ENCODE peak calls at places on chromosome 1, in six cellular contexts. T is cardiac muscle cell; O is left ventricle myocardium inferior; Q is CD4-positive, alpha-beta T cell; B is fibroblast of lung; J is dorsolateral prefrontal cortex. V is an unnamed sample.

GRCh38 chr1:33332357-33332789 is 11.5 kb upstream of the A3GALT2 start:
- DNase-seq in T (peak; percentile 87), O (no peak), Q (no peak), B (peak; percentile 77), J (peak; percentile 15), V (peak; percentile 69)

GRCh38 chr1:53330819-53331218 is 2.9 kb upstream of the LRP8 start:
- DNase-seq in T (no peak), O (no peak), Q (no peak), B (no peak), J (peak; percentile 33), V (no peak)

GRCh38 chr1:77978969-77979838 is at the start of gene FUBP1:
- DNase-seq in T (peak; percentile 99), O (peak; percentile 91), Q (peak; percentile 92), B (peak; percentile 97), J (peak; percentile 94), V (peak; percentile 99)

GRCh38 chr1:159938221-159938852 is 7.1 kb downstream of the IGSF9 start:
- DNase-seq in T (no peak), O (no peak), Q (no peak), B (no peak), J (no peak), V (no peak)

GRCh38 chr1:186175588-186175987 is 199.5 kb downstream of the TPR start:
- DNase-seq in T (peak; percentile 68), O (no peak), Q (no peak), B (no peak), J (no peak), V (no peak)

GRCh38 chr1:110425611-110426152 is 18.2 kb upstream of the LAMTOR5 start:
- DNase-seq in T (no peak), O (peak; percentile 55), Q (no peak), B (peak; percentile 10), J (no peak), V (no peak)

GRCh38 chr1:34361781-34362357 is 185.2 kb downstream of the C1orf94 start:
- DNase-seq in T (no peak), O (no peak), Q (no peak), B (no peak), J (no peak), V (no peak)

GRCh38 chr1:20792177-20792576 is 5.1 kb upstream of the HP1BP3 start:
- DNase-seq in T (peak; percentile 95), O (no peak), Q (no peak), B (peak; percentile 93), J (no peak), V (peak; percentile 93)

GRCh38 chr1:12549106-12549459 is 68.9 kb downstream of the DHRS3 start:
- DNase-seq in T (no peak), O (peak; percentile 58), Q (no peak), B (no peak), J (peak; percentile 33), V (peak; percentile 57)

GRCh38 chr1:177310326-177310725 is 139.6 kb downstream of the BRINP2 start:
- DNase-seq in T (no peak), O (no peak), Q (no peak), B (peak; percentile 9), J (no peak), V (no peak)

GRCh38 chr1:185139231-185139630 is 17.5 kb downstream of the TRMT1L start:
- DNase-seq in T (no peak), O (no peak), Q (no peak), B (no peak), J (no peak), V (no peak)

GRCh38 chr1:218351617-218352438 is 6.7 kb downstream of the TGFB2 start:
- DNase-seq in T (peak; percentile 90), O (no peak), Q (no peak), B (peak; percentile 86), J (no peak), V (peak; percentile 54)

GRCh38 chr1:229819091-229819490 is 193.0 kb downstream of the URB2 start:
- DNase-seq in T (no peak), O (no peak), Q (no peak), B (no peak), J (no peak), V (peak; percentile 2)

GRCh38 chr1:24910751-24911650 is 19.1 kb downstream of the RUNX3 start:
- DNase-seq in T (peak; percentile 14), O (no peak), Q (peak; percentile 65), B (peak; percentile 75), J (no peak), V (peak; percentile 55)

GRCh38 chr1:159307338-159307737 is 5.2 kb downstream of the FCER1A start:
- DNase-seq in T (no peak), O (no peak), Q (no peak), B (no peak), J (no peak), V (no peak)

GRCh38 chr1:46643368-46643775 is 24.8 kb downstream of the ATPAF1 start:
- DNase-seq in T (peak; percentile 82), O (no peak), Q (no peak), B (peak; percentile 92), J (no peak), V (peak; percentile 84)

GRCh38 chr1:54606096-54606989 is 17.0 kb downstream of the FAM151A start:
- DNase-seq in T (no peak), O (no peak), Q (no peak), B (no peak), J (no peak), V (no peak)

GRCh38 chr1:200670215-200671118 is 760 bp upstream of the DDX59 start:
- DNase-seq in T (peak; percentile 82), O (no peak), Q (no peak), B (peak; percentile 73), J (peak; percentile 48), V (peak; percentile 79)

GRCh38 chr1:11592752-11593151 is 61.5 kb downstream of the FBXO2 start:
- DNase-seq in T (no peak), O (no peak), Q (no peak), B (no peak), J (no peak), V (no peak)

GRCh38 chr1:169060906-169061683 is 45.4 kb upstream of the ATP1B1 start:
- DNase-seq in T (no peak), O (no peak), Q (no peak), B (peak; percentile 13), J (no peak), V (no peak)

GRCh38 chr1:6260433-6260934 is 414 bp downstream of the GPR153 start:
- DNase-seq in T (no peak), O (peak; percentile 41), Q (no peak), B (no peak), J (no peak), V (no peak)

GRCh38 chr1:99347041-99347684 is 82.9 kb downstream of the PLPPR4 start:
- DNase-seq in T (no peak), O (no peak), Q (no peak), B (no peak), J (no peak), V (no peak)

GRCh38 chr1:100219879-100220278 is 29.8 kb downstream of the DBT start:
- DNase-seq in T (peak; percentile 25), O (no peak), Q (no peak), B (no peak), J (no peak), V (no peak)

GRCh38 chr1:5910276-5910620 is 82.0 kb downstream of the NPHP4 start:
- DNase-seq in T (no peak), O (no peak), Q (no peak), B (no peak), J (no peak), V (no peak)

GRCh38 chr1:97044159-97044760 is 322.7 kb downstream of the PTBP2 start:
- DNase-seq in T (no peak), O (no peak), Q (no peak), B (no peak), J (no peak), V (no peak)

GRCh38 chr1:203056516-203056915 is 29.3 kb downstream of the MYOG start:
- DNase-seq in T (no peak), O (no peak), Q (no peak), B (no peak), J (no peak), V (no peak)
- TF ChIP-seq CTCF in T (no peak), O (no peak), Q (no peak), B (no peak), J (no peak), V (peak; percentile 16)

GRCh38 chr1:239814306-239814881 is 277.3 kb upstream of the FMN2 start:
- DNase-seq in T (peak; percentile 22), O (no peak), Q (no peak), B (peak; percentile 95), J (peak; percentile 53), V (peak; percentile 89)
- TF ChIP-seq CTCF in T (no peak), O (no peak), Q (no peak), B (no peak), J (no peak), V (no peak)

DNA sequence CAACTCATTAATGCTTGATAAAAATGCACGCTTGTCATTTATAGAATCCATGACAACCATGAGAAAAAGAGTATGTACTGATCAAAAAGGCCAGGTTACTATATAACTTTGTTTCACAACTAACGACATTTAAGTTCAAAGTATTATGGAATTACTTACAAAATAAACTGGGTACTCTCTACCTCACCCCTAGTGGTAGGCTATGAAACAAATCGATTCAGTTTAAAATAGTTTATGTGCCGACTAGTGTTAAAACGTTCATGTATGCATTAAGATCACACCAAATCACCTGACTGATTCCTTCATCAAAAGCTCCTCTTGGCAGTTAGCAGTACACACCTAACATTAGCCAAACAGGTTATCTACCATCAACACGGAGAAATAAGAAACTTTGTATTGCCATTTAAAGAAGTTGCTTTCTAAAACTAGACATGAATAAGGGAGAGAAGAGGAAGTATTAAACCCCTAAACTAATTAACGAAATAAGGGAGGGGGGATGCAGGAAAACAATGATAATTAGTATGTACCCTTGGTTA is 137.1 kb downstream of the AKT3 start:
- DNase-seq in T (peak; percentile 34), O (no peak), Q (no peak), B (peak; percentile 18), J (no peak), V (peak; percentile 32)
- TF ChIP-seq CTCF in T (peak; percentile 36), O (peak; percentile 31), Q (no peak), B (peak; percentile 17), J (peak; percentile 46), V (peak; percentile 47)

GRCh38 chr1:28552482-28553228 is at the start of gene TRNAU1AP:
- DNase-seq in T (peak; percentile 97), O (peak; percentile 97), Q (peak; percentile 95), B (peak; percentile 95), J (peak; percentile 94), V (peak; percentile 97)
- TF ChIP-seq CTCF in T (no peak), O (no peak), Q (no peak), B (no peak), J (no peak), V (no peak)

DNA sequence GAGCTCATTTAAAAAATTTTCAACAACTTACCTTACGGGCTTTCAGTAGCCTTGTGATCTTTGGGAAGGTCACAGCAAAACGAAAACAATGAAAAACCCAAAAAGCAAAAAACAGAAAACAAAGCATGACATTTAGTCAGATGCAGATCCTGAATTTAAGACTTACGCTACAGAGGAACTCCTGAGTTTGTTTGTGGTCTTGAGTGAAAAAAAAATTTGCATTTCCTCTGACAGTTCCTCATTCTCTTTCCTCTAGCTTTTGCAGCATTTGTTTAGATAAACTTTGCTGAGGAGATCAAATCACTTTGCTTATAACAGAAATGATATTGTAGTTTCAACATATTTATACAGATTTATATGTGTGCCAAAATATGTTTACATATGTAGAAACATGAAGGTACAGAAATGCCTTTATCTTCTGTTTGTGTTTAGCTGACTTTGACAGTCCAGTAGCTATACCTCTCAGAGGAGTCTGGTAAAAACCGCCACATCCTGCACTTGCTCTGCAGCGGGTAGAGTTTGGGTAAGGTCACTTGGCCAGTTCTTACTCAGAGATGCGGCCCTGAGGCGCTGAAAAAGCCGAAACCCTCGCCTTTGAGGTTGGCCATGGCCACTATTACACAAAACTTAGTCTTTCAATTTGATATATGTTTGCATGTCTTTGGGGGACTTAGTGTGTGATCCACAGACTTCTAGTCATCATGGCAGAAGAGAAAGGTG is 142.5 kb downstream of the TNR start:
- DNase-seq in T (no peak), O (no peak), Q (no peak), B (no peak), J (no peak), V (no peak)
- TF ChIP-seq CTCF in T (no peak), O (no peak), Q (no peak), B (no peak), J (no peak), V (no peak)